ENCODE peak calls at places on chromosome 12, in four cellular contexts. W is ELR, D is nephron progenitor cell, N is vagina. O is an unnamed sample.

GRCh38 chr12:57803317-57803893 is 15.1 kb downstream of the AVIL start:
- DNase-seq in W (peak; percentile 72), D (peak; percentile 59), N (no peak), O (peak; percentile 19)

GRCh38 chr12:11553871-11554533 is 95.5 kb upstream of the ETV6 start:
- DNase-seq in W (peak; percentile 75), D (peak; percentile 49), N (no peak), O (peak; percentile 41)

GRCh38 chr12:124930576-124930975 is 16.1 kb upstream of the UBC start:
- DNase-seq in W (no peak), D (no peak), N (no peak), O (no peak)

GRCh38 chr12:121181181-121181580 is 28.7 kb upstream of the P2RX4 start:
- DNase-seq in W (peak; percentile 31), D (no peak), N (no peak), O (no peak)

GRCh38 chr12:50282581-50283229 is 615 bp downstream of the LIMA1 start:
- DNase-seq in W (peak; percentile 63), D (no peak), N (no peak), O (no peak)

GRCh38 chr12:132520421-132521199 is 30.7 kb downstream of the FBRSL1 start:
- DNase-seq in W (no peak), D (no peak), N (no peak), O (no peak)

GRCh38 chr12:47527816-47528215 is 178.0 kb downstream of the RPAP3 start:
- DNase-seq in W (no peak), D (no peak), N (no peak), O (no peak)

GRCh38 chr12:101925352-101925751 is 48.0 kb downstream of the DRAM1 start:
- DNase-seq in W (peak; percentile 98), D (no peak), N (peak; percentile 94), O (no peak)

GRCh38 chr12:53972152-53972702 is 699 bp upstream of the HOXC11 start:
- DNase-seq in W (peak; percentile 75), D (no peak), N (no peak), O (no peak)

GRCh38 chr12:50728417-50728816 is 35.5 kb upstream of the ATF1 start:
- DNase-seq in W (no peak), D (no peak), N (no peak), O (no peak)

GRCh38 chr12:104680070-104680469 is 223.3 kb downstream of the CHST11 start:
- DNase-seq in W (peak; percentile 33), D (no peak), N (no peak), O (no peak)

GRCh38 chr12:51678086-51678724 is 87.2 kb downstream of the SCN8A start:
- DNase-seq in W (peak; percentile 74), D (peak; percentile 41), N (no peak), O (peak; percentile 9)

GRCh38 chr12:110741371-110741770 is 1.3 kb downstream of the PPP1CC start:
- DNase-seq in W (peak; percentile 43), D (no peak), N (no peak), O (no peak)

GRCh38 chr12:2057041-2057792 is 4.4 kb downstream of the CACNA1C start:
- DNase-seq in W (peak; percentile 61), D (peak; percentile 88), N (no peak), O (peak; percentile 34)

GRCh38 chr12:104751594-104751993 is 206.5 kb downstream of the SLC41A2 start:
- DNase-seq in W (no peak), D (no peak), N (no peak), O (no peak)

GRCh38 chr12:49777800-49778748 is 36.7 kb downstream of the TMBIM6 start:
- DNase-seq in W (peak; percentile 63), D (peak; percentile 75), N (no peak), O (peak; percentile 3)

GRCh38 chr12:6635375-6635855 is 344 bp downstream of the LPAR5 start:
- DNase-seq in W (no peak), D (no peak), N (no peak), O (no peak)

GRCh38 chr12:46886541-46887041 is 60.8 kb upstream of the SLC38A4 start:
- DNase-seq in W (peak; percentile 53), D (no peak), N (no peak), O (no peak)

GRCh38 chr12:38905480-38906351 is at the start of gene CPNE8:
- DNase-seq in W (no peak), D (peak; percentile 76), N (no peak), O (peak; percentile 73)

GRCh38 chr12:5022030-5022429 is 21.6 kb upstream of the KCNA5 start:
- DNase-seq in W (peak; percentile 20), D (no peak), N (no peak), O (no peak)

GRCh38 chr12:26028953-26029740 is 70.7 kb downstream of the RASSF8 start:
- DNase-seq in W (peak; percentile 70), D (peak; percentile 26), N (no peak), O (peak; percentile 26)

GRCh38 chr12:96457191-96457930 is 32.0 kb upstream of the CFAP54 start:
- DNase-seq in W (peak; percentile 40), D (no peak), N (no peak), O (peak; percentile 16)

GRCh38 chr12:23126794-23127193 is 501.8 kb downstream of the ETNK1 start:
- DNase-seq in W (no peak), D (no peak), N (no peak), O (no peak)

GRCh38 chr12:118136559-118137003 is 657 bp downstream of the PEBP1 start:
- DNase-seq in W (peak; percentile 65), D (peak; percentile 30), N (no peak), O (no peak)

GRCh38 chr12:119354187-119354586 is 19.7 kb downstream of the CCDC60 start:
- DNase-seq in W (no peak), D (no peak), N (no peak), O (peak; percentile 73)

GRCh38 chr12:11561416-11561815 is 88.1 kb upstream of the ETV6 start:
- DNase-seq in W (no peak), D (no peak), N (no peak), O (no peak)

GRCh38 chr12:113768850-113769249 is 197.3 kb downstream of the RBM19 start:
- DNase-seq in W (no peak), D (no peak), N (no peak), O (no peak)

GRCh38 chr12:56644654-56645053 is 1.1 kb downstream of the ATP5F1B start:
- DNase-seq in W (peak; percentile 46), D (no peak), N (no peak), O (no peak)